ENCODE peak calls at places on chromosomes 7 and 10, in nine cellular contexts. N is cardiac muscle cell, Z is HAP-1, J is sigmoid colon, A is body of pancreas, O is hepatocyte, W is tibial artery, C is Peyer's patch, R is OCI-LY7. M is an unnamed sample. For H3K9me3 and H3K36me3, the result is how much of the 10 kb centered on the place peaks cover.

GRCh38 chr10:98006266-98006665 is 24.2 kb downstream of the CRTAC1 start:
- DNase-seq in N (no peak), Z (no peak), J (no peak), A (peak), O (peak), W (no peak), C (no peak), R (no peak), M (no peak)

GRCh38 chr10:119706521-119707278 is 19.1 kb upstream of the INPP5F start:
- DNase-seq in N (no peak), Z (no peak), J (no peak), A (no peak), O (no peak), W (no peak), C (no peak), R (no peak), M (peak)

GRCh38 chr10:51162002-51162401 is 87.7 kb downstream of the PRKG1 start:
- DNase-seq in N (no peak), Z (no peak), J (no peak), A (peak), O (no peak), W (no peak), C (no peak), R (no peak), M (no peak)

GRCh38 chr10:93422121-93422520 is 60.0 kb downstream of the MYOF start:
- DNase-seq in N (no peak), Z (no peak), J (no peak), A (no peak), O (no peak), W (no peak), C (no peak), R (no peak), M (no peak)

GRCh38 chr7:97748482-97748881 is 16.6 kb downstream of the TAC1 start:
- DNase-seq in N (no peak), Z (no peak), J (no peak), A (no peak), O (no peak), W (no peak), C (no peak), R (no peak), M (no peak)

GRCh38 chr10:62887642-62888041 is 71.5 kb upstream of the EGR2 start:
- DNase-seq in N (peak), Z (no peak), J (no peak), A (no peak), O (no peak), W (no peak), C (no peak), R (no peak), M (no peak)

GRCh38 chr7:153006452-153006851 is 246.9 kb downstream of the ACTR3B start:
- DNase-seq in N (no peak), Z (no peak), J (no peak), A (no peak), O (no peak), W (no peak), C (no peak), R (no peak), M (no peak)

GRCh38 chr7:99090811-99091582 is 52.9 kb downstream of the SMURF1 start:
- DNase-seq in N (peak), Z (no peak), J (no peak), A (peak), O (no peak), W (no peak), C (no peak), R (no peak), M (no peak)

GRCh38 chr10:72186633-72187330 is 29.0 kb upstream of the ANAPC16 start:
- DNase-seq in N (no peak), Z (no peak), J (peak), A (peak), O (no peak), W (no peak), C (no peak), R (no peak), M (no peak)

GRCh38 chr10:60572511-60573194 is 183.0 kb upstream of the ANK3 start:
- DNase-seq in N (peak), Z (peak), J (no peak), A (peak), O (peak), W (no peak), C (no peak), R (no peak), M (no peak)

GRCh38 chr7:129677796-129678195 is 66.3 kb downstream of the NRF1 start:
- DNase-seq in N (no peak), Z (no peak), J (no peak), A (no peak), O (no peak), W (no peak), C (no peak), R (no peak), M (no peak)

GRCh38 chr10:2410049-2410448 is 657.3 kb upstream of the PFKP start:
- DNase-seq in N (no peak), Z (no peak), J (no peak), A (no peak), O (no peak), W (no peak), C (no peak), R (no peak), M (no peak)

GRCh38 chr10:2414562-2414961 is 652.8 kb upstream of the PFKP start:
- DNase-seq in N (no peak), Z (no peak), J (no peak), A (no peak), O (no peak), W (no peak), C (no peak), R (no peak), M (no peak)
- H3K9me3 ChIP-seq in N (under half), Z (under half), J (under half), A (under half), O (under half), W (under half), C (under half), R (under half), M (under half)

GRCh38 chr10:74076961-74077360 is 73.7 kb downstream of the AP3M1 start:
- DNase-seq in N (no peak), Z (no peak), J (no peak), A (no peak), O (no peak), W (no peak), C (no peak), R (no peak), M (no peak)
- H3K36me3 ChIP-seq in N (under half), Z (under half), J (under half), A (under half), O (under half), W (under half), C (under half), R (under half), M (under half)

DNA sequence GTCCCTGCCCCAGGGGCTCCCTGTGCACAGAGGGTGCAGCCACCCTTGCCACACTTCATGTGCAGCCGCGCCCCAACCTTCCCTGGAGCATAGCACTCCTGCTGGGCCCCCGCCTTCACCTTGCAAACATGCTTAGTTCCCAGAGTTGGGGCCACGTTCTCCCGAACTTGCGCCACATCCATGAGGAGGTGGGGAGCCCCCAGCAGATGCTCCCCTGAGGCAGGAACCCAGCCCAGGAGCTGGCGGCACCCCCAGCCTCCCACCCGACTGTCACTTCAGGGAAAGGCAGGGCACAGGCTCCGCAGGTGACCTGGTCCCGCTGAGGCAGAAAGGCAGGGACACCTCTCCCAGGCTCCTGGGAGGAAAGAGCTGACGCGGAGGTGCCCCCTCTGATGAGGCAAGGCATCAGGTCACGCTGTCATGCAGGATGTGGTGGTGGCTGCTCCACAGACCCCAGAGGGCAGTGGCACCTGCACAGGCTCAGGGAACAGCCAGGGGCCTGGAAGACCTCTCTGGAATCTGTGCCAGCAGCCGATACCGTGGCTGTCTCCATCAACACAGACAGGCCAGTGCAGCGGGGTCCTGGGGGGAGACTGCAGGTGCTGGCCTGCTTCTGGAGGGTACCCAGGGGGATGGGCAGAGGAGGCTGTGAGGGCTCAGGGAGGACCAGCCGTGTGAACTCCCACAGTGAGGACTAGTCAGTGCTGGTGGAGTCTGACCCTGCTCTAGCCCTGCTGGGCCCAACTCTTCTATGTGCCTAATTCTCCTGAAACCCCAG is 221.3 kb downstream of the MAD1L1 start:
- DNase-seq in N (no peak), Z (no peak), J (peak), A (no peak), O (no peak), W (peak), C (no peak), R (no peak), M (no peak)
- H3K9me3 ChIP-seq in N (under half), Z (under half), J (under half), A (under half), O (under half), W (under half), C (under half), R (under half), M (under half)

DNA sequence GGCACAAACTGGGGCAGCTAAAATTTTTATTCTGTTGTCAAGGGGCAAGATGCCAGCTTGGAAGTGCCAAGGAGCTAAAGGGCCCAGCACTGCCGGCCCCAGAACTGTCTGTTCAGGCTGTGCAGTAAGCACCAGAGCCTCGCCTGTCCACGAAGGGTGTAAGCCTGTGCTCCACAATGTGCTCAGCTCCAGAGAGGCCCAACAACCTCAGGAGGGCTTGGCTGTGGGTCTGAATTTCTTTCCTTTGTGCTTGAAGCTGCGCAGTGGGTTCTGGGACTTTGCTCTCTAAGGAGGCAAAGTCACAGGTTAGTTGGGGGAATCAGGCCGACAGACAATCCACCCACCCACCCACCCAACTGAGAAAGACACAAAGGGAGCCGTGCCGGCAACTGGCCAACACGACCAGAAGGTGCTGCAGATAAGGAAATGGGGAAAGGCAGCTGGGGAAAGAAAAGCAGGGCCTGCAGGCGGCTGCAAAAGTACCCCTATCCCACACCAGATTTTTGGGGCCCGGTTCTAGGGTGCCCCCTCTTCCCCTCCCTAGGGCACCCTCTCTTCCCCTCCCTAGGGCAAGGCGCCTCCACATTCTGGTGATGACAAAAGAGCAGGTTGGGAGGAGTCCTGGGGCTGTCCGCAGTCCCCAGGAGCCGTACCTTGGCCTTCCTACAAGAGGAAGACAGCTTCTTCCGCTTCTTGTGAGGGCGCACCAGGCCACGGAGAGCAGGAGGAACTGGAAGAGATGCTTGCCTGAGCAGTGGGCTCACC is 7.7 kb downstream of the DDX56 start:
- DNase-seq in N (no peak), Z (no peak), J (no peak), A (no peak), O (no peak), W (peak), C (no peak), R (no peak), M (no peak)
- H3K36me3 ChIP-seq in N (under half), Z (half or more), J (under half), A (under half), O (under half), W (half or more), C (under half), R (half or more), M (half or more)